ENCODE peak calls at places on chromosomes 6 and 20, in four cellular contexts. A is psoas muscle; M is CD4-positive, alpha-beta memory T cell; Q is small intestine. B is an unnamed sample. For H3K4me1, the result is how much of the 10 kb centered on the place peaks cover.

GRCh38 chr6:87628424-87628823 is 38.5 kb downstream of the ORC3 start:
- DNase-seq in A (no peak), M (no peak), Q (peak), B (no peak)

GRCh38 chr6:66421570-66421969 is 714.5 kb upstream of the EYS start:
- DNase-seq in A (no peak), M (no peak), Q (no peak), B (no peak)

GRCh38 chr20:62164879-62165761 is 17.7 kb upstream of the MTG2 start:
- DNase-seq in A (no peak), M (no peak), Q (no peak), B (no peak)

GRCh38 chr6:26215200-26216014 is 128.2 kb downstream of the HFE start:
- DNase-seq in A (no peak), M (peak), Q (peak), B (peak)

GRCh38 chr20:17587148-17587547 is 17.3 kb downstream of the DSTN start:
- DNase-seq in A (no peak), M (no peak), Q (no peak), B (no peak)

GRCh38 chr6:110270166-110270565 is 88.0 kb downstream of the METTL24 start:
- DNase-seq in A (no peak), M (no peak), Q (no peak), B (no peak)

GRCh38 chr6:170269873-170270541 is 20.9 kb downstream of the DLL1 start:
- DNase-seq in A (no peak), M (no peak), Q (no peak), B (no peak)

GRCh38 chr20:47421076-47421475 is 64.6 kb upstream of the ZMYND8 start:
- DNase-seq in A (no peak), M (no peak), Q (no peak), B (no peak)

GRCh38 chr6:96923871-96924493 is 546 bp upstream of the KLHL32 start:
- DNase-seq in A (no peak), M (no peak), Q (peak), B (no peak)

GRCh38 chr20:57293998-57294397 is 27.6 kb upstream of the BMP7 start:
- DNase-seq in A (no peak), M (no peak), Q (no peak), B (no peak)

GRCh38 chr20:62943396-62943795 is 5.4 kb downstream of the GID8 start:
- DNase-seq in A (no peak), M (no peak), Q (no peak), B (no peak)

GRCh38 chr20:52945862-52946522 is 26.2 kb upstream of the TSHZ2 start:
- DNase-seq in A (no peak), M (no peak), Q (peak), B (no peak)

GRCh38 chr6:163419413-163420314 is 5.1 kb downstream of the QKI start:
- DNase-seq in A (no peak), M (no peak), Q (no peak), B (no peak)

GRCh38 chr6:163417595-163417994 is 3.1 kb downstream of the QKI start:
- DNase-seq in A (no peak), M (no peak), Q (no peak), B (no peak)

GRCh38 chr6:163420315-163420667 is 5.8 kb downstream of the QKI start:
- DNase-seq in A (no peak), M (no peak), Q (no peak), B (no peak)

GRCh38 chr6:163416640-163417253 is 2.2 kb downstream of the QKI start:
- DNase-seq in A (no peak), M (peak), Q (peak), B (peak)

DNA sequence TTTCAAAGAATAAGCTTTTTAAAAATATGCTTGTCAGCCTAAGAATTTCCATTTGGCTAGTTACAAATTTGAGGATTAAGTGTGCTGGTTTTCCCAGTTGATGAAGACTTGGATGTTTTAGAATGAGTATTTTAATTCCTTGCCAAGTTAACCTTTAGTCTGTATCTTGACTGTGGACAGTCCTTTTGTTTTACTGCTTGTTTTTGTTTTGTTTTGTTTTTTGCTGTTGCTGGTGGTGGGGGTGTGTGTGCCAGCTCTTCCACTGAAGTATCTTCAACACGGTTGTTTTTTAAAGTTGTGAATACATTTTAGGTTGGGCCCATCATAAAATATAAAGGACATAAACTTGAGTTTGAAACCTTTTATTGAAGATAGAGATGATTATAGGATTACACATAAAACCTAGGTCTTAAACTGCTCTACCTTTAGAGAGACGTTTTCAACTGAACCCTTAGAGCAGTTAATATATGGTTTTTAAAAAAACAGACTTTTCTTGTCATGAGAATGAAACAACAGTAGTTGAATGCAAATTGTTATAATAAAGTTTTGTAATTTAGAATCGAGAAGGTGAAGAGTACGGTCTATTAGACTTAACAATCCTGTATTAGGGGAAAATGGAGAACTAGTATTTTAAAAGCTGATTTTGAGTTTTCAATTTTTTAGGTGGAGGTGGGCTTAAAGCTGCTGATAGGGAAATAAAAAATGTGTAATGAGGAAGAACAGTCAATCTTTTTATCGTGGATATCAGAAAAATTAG is 3.9 kb downstream of the QKI start:
- DNase-seq in A (no peak), M (no peak), Q (no peak), B (no peak)
- H3K4me1 ChIP-seq in A (under half), M (under half), Q (under half), B (under half)

GRCh38 chr6:44250718-44251123 is 3.8 kb downstream of the HSP90AB1 start:
- DNase-seq in A (no peak), M (no peak), Q (no peak), B (no peak)

GRCh38 chr6:44249082-44249748 is 2.3 kb downstream of the HSP90AB1 start:
- DNase-seq in A (no peak), M (no peak), Q (no peak), B (no peak)

GRCh38 chr6:44251576-44252524 is 4.9 kb downstream of the HSP90AB1 start:
- DNase-seq in A (no peak), M (no peak), Q (no peak), B (no peak)

GRCh38 chr6:44248579-44248978 is 1.7 kb downstream of the HSP90AB1 start:
- DNase-seq in A (no peak), M (no peak), Q (no peak), B (no peak)

DNA sequence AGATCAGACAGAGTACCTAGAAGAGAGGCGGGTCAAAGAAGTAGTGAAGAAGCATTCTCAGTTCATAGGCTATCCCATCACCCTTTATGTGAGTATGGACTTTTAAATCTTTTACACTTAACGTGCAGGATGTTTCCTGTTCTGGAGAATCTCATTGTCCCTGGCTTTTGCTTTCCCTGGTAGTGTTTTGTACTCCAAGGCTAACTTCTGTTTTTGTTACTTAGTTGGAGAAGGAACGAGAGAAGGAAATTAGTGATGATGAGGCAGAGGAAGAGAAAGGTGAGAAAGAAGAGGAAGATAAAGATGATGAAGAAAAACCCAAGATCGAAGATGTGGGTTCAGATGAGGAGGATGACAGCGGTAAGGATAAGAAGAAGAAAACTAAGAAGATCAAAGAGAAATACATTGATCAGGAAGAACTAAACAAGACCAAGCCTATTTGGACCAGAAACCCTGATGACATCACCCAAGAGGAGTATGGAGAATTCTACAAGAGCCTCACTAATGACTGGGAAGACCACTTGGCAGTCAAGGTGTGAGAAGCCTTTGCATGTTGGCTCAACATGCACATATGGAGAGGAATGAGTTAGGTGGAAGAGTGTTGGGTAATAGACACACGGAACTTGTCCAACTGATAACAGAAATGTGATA is 3.3 kb downstream of the HSP90AB1 start:
- DNase-seq in A (no peak), M (no peak), Q (no peak), B (no peak)
- H3K4me1 ChIP-seq in A (under half), M (under half), Q (under half), B (under half)

DNA sequence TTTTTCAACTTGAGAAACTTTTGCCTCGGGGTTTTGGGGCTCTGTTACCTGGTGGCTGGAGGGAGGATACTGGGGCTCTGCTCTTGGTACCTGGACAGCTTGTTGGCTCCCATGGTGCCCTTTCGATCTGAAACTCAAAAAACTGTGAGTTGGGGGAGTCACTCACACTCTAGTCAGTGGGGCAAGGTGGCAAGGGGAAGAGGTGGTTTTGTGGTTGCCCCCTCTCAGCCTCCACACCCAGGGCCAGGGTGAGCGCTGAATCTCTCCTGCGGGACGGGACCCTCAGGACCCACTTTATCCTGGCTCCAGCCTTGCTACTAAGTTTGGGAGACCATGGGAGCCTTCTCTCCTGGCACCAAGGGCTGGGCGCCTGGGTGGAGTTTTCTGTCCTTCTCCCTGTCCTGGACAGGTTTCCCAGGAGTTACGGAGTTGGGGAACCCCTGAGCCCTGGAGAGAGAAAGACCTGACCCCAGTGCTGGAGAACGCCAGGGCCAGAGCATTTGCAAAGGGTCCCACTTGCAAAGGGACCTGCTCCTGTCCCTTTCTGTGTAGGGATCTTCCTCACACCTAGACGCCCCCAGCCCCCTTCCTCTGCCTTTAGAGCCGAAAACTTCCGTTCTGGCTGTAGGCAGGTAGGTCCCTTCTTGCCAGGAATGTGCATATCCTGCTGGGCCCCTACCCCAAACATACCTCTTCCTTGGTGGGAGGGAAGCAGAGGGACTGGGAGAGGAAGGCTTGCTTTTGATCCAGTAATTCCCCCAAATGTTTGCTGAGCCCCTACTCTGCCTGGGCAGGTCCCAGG is 2.9 kb downstream of the FOXP4 start:
- DNase-seq in A (no peak), M (no peak), Q (no peak), B (no peak)
- H3K4me1 ChIP-seq in A (under half), M (under half), Q (under half), B (under half)

GRCh38 chr20:35315199-35316020 is 23.2 kb upstream of the FAM83C start:
- DNase-seq in A (no peak), M (no peak), Q (no peak), B (no peak)

GRCh38 chr20:35311822-35312221 is 19.6 kb upstream of the FAM83C start:
- DNase-seq in A (no peak), M (no peak), Q (no peak), B (no peak)

GRCh38 chr20:35311409-35311808 is 19.2 kb upstream of the FAM83C start:
- DNase-seq in A (no peak), M (no peak), Q (peak), B (no peak)

GRCh38 chr20:35314460-35315198 is 22.4 kb upstream of the FAM83C start:
- DNase-seq in A (no peak), M (no peak), Q (no peak), B (no peak)

GRCh38 chr20:35312348-35312747 is 20.1 kb upstream of the FAM83C start:
- DNase-seq in A (no peak), M (no peak), Q (no peak), B (no peak)
- H3K4me1 ChIP-seq in A (under half), M (under half), Q (under half), B (under half)

DNA sequence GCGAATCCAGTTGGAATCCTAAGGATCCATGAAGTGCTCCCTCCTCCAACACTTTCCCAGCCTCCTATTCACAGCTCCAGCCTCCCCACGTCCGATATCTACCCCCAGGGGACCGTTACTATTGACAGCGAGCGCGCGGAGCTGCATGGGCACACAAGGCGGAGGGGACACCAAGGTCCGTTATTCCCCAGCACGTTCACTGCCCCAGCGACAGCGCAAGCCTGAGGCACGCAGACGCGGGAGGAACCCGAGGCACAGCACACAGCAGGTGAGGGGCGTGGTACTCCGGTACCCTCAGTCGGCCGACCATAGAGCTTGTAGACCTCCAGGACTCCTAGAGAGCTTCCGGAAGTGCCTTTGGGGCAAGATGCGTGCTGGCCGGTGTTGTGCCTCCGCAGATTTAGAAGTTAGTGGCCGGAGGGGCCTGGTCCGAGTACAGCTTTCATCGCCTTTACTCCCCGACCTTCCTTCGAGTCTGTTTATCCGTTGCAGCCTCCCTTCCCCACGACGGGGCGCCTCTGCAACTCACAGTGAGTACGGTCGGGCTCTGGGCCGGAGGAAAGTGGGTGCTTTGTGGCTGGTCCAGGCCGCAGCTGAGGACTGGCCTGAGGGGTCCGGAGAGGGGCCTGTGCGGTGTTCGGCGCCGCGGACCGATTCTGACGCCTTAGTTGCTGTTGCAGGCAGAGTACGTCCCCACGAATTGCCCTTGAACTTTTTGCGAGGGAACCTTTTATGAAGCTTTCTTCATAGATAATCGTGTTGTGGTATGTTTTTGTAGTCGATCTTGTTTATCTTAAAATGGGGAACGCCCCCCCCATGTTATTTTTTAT is at the start of gene ZKSCAN8:
- DNase-seq in A (peak), M (peak), Q (peak), B (peak)
- H3K4me1 ChIP-seq in A (under half), M (half or more), Q (under half), B (under half)

DNA sequence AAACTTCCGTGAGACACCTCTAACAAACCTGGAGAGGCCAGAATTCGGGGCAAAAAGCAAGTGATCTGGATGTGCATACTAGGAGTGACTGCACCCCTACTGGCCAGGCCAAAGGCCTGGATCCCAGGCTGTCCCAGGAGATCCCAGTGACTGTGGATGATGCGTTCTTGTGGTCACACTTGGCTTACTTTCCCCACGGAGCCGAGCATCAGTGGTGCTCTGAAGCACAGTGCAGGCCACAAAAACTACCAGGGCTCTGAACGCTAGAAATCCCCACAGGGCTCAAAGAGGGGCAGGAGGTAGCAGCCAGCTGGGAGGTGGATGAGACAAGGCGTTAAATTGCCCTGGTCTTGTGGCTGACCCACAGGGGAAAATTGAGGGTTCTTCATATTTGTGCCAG is 7.1 kb downstream of the TRIM26 start:
- DNase-seq in A (no peak), M (no peak), Q (no peak), B (no peak)
- H3K4me1 ChIP-seq in A (under half), M (half or more), Q (under half), B (under half)

DNA sequence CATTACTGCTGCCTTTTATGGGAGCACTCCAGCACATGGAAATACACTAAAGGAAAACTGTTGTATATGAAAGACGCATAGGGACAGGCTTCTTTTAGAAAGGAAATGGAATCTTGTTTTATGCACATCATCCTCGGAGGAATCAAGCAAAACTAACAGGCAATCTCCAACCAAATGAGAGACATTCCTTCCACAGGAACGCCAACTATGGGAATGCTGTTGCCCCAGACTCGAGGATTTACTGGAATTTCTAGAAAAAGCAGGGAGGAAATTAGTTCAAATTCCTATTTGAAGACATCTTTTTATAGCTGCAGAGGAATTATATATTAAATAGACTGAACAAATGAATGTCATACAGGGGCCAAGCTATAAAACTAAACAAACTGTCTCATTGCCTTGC is 52.3 kb downstream of the LYRM4 start:
- DNase-seq in A (no peak), M (no peak), Q (no peak), B (no peak)
- H3K4me1 ChIP-seq in A (under half), M (under half), Q (under half), B (under half)

GRCh38 chr6:14381225-14381887 is 263.8 kb downstream of the CD83 start:
- DNase-seq in A (no peak), M (no peak), Q (no peak), B (no peak)

GRCh38 chr6:14382381-14383236 is 265.0 kb downstream of the CD83 start:
- DNase-seq in A (no peak), M (no peak), Q (no peak), B (no peak)

GRCh38 chr6:14386263-14386981 is 268.9 kb downstream of the CD83 start:
- DNase-seq in A (no peak), M (no peak), Q (no peak), B (no peak)

GRCh38 chr6:14384175-14384949 is 266.8 kb downstream of the CD83 start:
- DNase-seq in A (no peak), M (no peak), Q (peak), B (no peak)

DNA sequence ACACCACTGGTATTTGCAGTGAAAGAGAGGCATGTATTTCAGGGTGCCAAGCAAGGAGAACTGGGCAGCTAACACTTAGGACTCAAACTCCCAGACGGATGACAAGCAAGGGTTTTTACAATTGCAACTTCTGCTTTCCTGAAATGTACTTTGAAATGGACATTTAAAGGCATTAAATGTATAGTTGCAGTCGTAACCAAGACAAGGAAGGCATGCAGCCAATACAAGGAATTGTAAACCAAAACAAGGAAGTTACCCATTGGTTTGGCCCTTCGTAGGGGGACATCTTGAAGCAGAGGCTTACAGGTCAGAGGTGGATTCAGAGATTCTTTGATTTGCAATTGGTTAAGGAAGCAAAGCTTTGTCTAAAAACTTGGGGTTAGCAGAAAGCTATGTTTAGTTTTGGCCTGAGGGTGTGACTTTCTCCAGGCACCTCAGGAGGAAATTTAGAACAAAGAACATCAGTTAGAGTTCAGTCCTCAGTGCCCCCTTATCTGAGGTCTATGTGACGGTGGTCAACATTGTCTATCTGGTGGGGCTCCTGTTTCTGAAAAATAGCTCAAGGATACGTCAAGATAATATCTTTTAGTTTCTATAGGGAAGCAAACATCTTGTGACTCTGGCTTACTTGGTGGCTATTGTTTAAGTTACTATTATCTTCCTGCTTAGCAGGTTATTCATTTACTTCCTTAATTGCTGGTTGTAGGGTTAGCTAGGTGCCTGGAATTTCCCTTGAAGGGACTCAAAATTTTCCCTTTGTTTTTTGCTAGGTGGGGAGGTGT is 266.0 kb downstream of the CD83 start:
- DNase-seq in A (no peak), M (no peak), Q (no peak), B (no peak)
- H3K4me1 ChIP-seq in A (under half), M (under half), Q (under half), B (under half)

B was measured in CD8-positive, alpha-beta memory T cell.